ENCODE peak calls at places on chromosome 14, in five cellular contexts. A is adrenal gland, P is body of pancreas, S is AG09309, C is kidney. M is an unnamed sample.

GRCh38 chr14:34749408-34749807 is 35.0 kb upstream of the CFL2 start:
- DNase-seq in S (no peak), P (no peak), C (no peak), A (no peak), M (no peak)

GRCh38 chr14:75250800-75251199 is 27.8 kb upstream of the FOS start:
- DNase-seq in A (no peak), S (no peak), C (no peak), P (no peak), M (no peak)

GRCh38 chr14:56989359-56989758 is 179.1 kb upstream of the OTX2 start:
- DNase-seq in S (no peak), P (no peak), A (no peak), C (no peak), M (no peak)

GRCh38 chr14:70152704-70153103 is 36.0 kb downstream of the SLC8A3 start:
- DNase-seq in C (no peak), S (no peak), P (no peak), A (no peak), M (no peak)

GRCh38 chr14:104795781-104796681 is 483 bp upstream of the AKT1 start:
- DNase-seq in S (no peak), A (no peak), C (no peak), P (peak; percentile 56), M (peak; percentile 77)

GRCh38 chr14:45610303-45610702 is 357.3 kb upstream of the MIS18BP1 start:
- DNase-seq in P (no peak), A (no peak), S (no peak), C (no peak), M (no peak)

GRCh38 chr14:64501326-64502171 is 2.1 kb downstream of the ZBTB25 start:
- DNase-seq in S (peak; percentile 91), P (peak; percentile 64), C (peak; percentile 79), A (peak; percentile 73), M (peak; percentile 47)

GRCh38 chr14:51527073-51527472 is 124.6 kb upstream of the FRMD6 start:
- DNase-seq in A (no peak), P (no peak), C (no peak), S (no peak), M (no peak)

GRCh38 chr14:79734151-79734550 is 477.2 kb downstream of the DIO2 start:
- DNase-seq in P (no peak), C (no peak), S (no peak), A (no peak), M (no peak)

GRCh38 chr14:63045612-63046320 is 508 bp upstream of the KCNH5 start:
- DNase-seq in P (peak; percentile 20), A (no peak), C (peak; percentile 68), S (no peak), M (peak; percentile 16)

GRCh38 chr14:50882932-50883826 is 11.3 kb downstream of the ABHD12B start:
- DNase-seq in C (no peak), S (no peak), P (peak; percentile 7), A (no peak), M (no peak)

GRCh38 chr14:65206448-65207096 is 104.3 kb upstream of the MAX start:
- DNase-seq in A (no peak), P (no peak), S (peak; percentile 39), C (no peak), M (no peak)

GRCh38 chr14:105305350-105305749 is 4.5 kb upstream of the BRF1 start:
- DNase-seq in A (no peak), C (no peak), S (no peak), P (no peak), M (no peak)

GRCh38 chr14:67186369-67186768 is 2.9 kb upstream of the GARIN2 start:
- DNase-seq in S (no peak), P (no peak), A (no peak), C (no peak), M (no peak)

GRCh38 chr14:95248422-95248821 is 71.3 kb downstream of the CLMN start:
- DNase-seq in C (no peak), A (no peak), P (no peak), S (no peak), M (no peak)

GRCh38 chr14:37262649-37263048 is 64.9 kb downstream of the MIPOL1 start:
- DNase-seq in S (no peak), C (no peak), A (no peak), P (no peak), M (no peak)

GRCh38 chr14:104388631-104389325 is 190.8 kb upstream of the C14orf180 start:
- DNase-seq in C (peak; percentile 56), P (no peak), S (no peak), A (no peak), M (peak; percentile 54)

GRCh38 chr14:66652736-66653135 is 144.8 kb downstream of the GPHN start:
- DNase-seq in A (no peak), C (no peak), P (no peak), S (no peak), M (no peak)

GRCh38 chr14:22518073-22518472 is 71.0 kb downstream of the DAD1 start:
- DNase-seq in P (no peak), S (no peak), C (no peak), A (no peak), M (no peak)

GRCh38 chr14:66228267-66228970 is 257.8 kb upstream of the CCDC196 start:
- DNase-seq in S (no peak), A (peak; percentile 49), C (no peak), P (no peak), M (no peak)

GRCh38 chr14:74834682-74835392 is 41.1 kb downstream of the PROX2 start:
- DNase-seq in C (no peak), S (no peak), A (no peak), P (no peak), M (no peak)

GRCh38 chr14:31297701-31298344 is 90.2 kb upstream of the HECTD1 start:
- DNase-seq in A (no peak), P (no peak), S (no peak), C (no peak), M (no peak)

GRCh38 chr14:59687663-59688062 is 111.1 kb upstream of the CCDC175 start:
- DNase-seq in P (no peak), C (no peak), A (no peak), S (no peak), M (no peak)

GRCh38 chr14:55366271-55366670 is 45.4 kb downstream of the ATG14 start:
- DNase-seq in A (no peak), C (no peak), P (no peak), S (peak; percentile 47), M (no peak)

GRCh38 chr14:64208981-64209380 is 85.2 kb downstream of the ESR2 start:
- DNase-seq in P (no peak), A (no peak), S (no peak), C (no peak), M (no peak)

GRCh38 chr14:68955164-68955921 is 23.8 kb downstream of the ACTN1 start:
- DNase-seq in C (peak; percentile 52), A (no peak), S (no peak), P (no peak), M (no peak)

GRCh38 chr14:68950111-68950510 is 29.0 kb downstream of the ACTN1 start:
- DNase-seq in S (no peak), C (no peak), A (no peak), P (no peak), M (peak; percentile 16)

GRCh38 chr14:68951800-68952540 is 27.1 kb downstream of the ACTN1 start:
- DNase-seq in A (no peak), C (peak; percentile 84), P (no peak), S (no peak), M (no peak)

GRCh38 chr14:68951051-68951797 is 27.9 kb downstream of the ACTN1 start:
- DNase-seq in C (peak; percentile 96), A (peak; percentile 94), P (peak; percentile 78), S (peak; percentile 85), M (peak; percentile 88)

GRCh38 chr14:68952544-68953535 is 26.3 kb downstream of the ACTN1 start:
- DNase-seq in S (no peak), A (no peak), C (peak; percentile 71), P (no peak), M (peak; percentile 59)
- H3K4me3 ChIP-seq in S (peak overlapping the region; percentile 3), A (no peak overlapping the region), C (no peak overlapping the region), P (no peak overlapping the region), M (peak overlapping the region; percentile 38)

DNA sequence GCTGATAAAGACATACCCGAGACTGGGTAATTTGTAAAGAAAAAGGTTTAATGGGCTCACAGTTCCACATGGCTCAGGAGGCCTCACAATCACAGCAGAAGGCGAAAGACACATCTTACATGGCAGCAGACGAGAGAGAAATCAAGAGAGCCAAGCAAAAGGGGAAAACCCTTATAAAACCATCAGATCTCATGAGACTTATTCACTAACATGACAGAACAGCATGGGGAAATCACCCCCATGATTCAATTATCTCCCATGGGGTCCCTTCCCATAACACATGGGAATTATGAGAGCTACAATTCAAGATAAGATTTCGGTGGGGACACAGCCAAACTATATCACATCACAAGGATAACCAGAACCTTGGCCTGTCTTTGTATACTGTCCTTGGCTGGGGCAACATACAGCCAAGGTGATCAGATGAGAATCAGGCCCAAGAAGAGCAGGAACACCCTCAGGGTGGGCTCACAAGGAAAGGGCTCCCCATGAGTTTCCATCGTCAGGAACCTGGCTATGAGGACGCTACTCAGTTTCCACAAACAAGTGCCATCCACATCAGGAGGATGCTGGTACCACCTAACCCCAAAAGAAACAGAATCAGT is 152.7 kb downstream of the FOXN3 start:
- DNase-seq in A (no peak), S (no peak), P (no peak), C (no peak), M (no peak)
- H3K4me3 ChIP-seq in A (no peak overlapping the region), S (no peak overlapping the region), P (no peak overlapping the region), C (no peak overlapping the region), M (no peak overlapping the region)

DNA sequence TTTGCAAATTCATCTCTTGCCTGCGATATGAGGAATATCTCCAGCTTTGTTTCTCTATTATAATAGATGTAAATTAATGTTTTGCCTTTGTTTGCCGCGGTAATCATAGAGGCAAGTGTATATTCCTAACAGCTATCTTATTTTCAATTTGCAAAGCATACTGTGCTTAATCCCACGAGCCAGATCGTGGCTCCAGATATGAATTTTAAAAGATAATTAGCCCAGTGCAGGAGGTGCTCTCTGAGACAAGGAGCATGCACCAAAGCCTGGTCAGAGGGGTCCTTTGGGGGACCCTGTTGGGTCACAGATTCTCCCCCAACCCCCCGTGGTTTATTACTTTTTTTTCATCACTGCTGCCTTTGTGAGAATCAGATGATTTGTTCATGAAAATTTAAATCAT is 1087.5 kb downstream of the BCL11B start:
- DNase-seq in S (no peak), A (no peak), C (no peak), P (no peak), M (no peak)
- H3K4me3 ChIP-seq in S (no peak overlapping the region), A (no peak overlapping the region), C (no peak overlapping the region), P (no peak overlapping the region), M (no peak overlapping the region)

GRCh38 chr14:90621205-90621600 is 195.0 kb downstream of the TTC7B start:
- DNase-seq in S (no peak), C (no peak), A (no peak), P (no peak), M (no peak)

GRCh38 chr14:90620540-90621204 is 195.6 kb downstream of the TTC7B start:
- DNase-seq in P (no peak), C (no peak), S (no peak), A (no peak), M (no peak)

GRCh38 chr14:90617942-90618341 is 198.3 kb downstream of the TTC7B start:
- DNase-seq in P (no peak), S (no peak), C (no peak), A (no peak), M (no peak)

GRCh38 chr14:90616881-90617280 is 199.3 kb downstream of the TTC7B start:
- DNase-seq in A (no peak), S (no peak), C (no peak), P (no peak), M (no peak)

DNA sequence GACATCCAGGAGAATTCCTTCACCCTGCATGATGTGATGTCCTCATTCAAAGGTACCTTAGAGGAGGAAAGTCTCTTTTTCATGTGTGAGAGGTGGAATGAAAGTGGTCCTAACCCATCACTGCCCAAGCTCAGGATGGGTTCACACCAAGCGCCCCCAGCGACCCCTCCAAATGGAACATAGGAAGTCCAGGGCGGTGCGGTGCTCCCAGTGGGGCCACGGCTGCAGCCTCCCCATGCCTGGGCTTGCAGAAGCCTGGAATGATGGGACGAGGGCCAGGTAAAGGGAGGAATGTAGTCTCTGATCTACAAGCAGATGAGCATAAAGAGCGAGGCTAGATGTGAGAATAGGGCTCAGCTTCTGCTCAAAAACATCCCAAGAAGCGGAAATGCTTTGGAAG is 196.3 kb downstream of the TTC7B start:
- DNase-seq in A (no peak), S (no peak), C (no peak), P (no peak), M (no peak)
- H3K4me3 ChIP-seq in A (no peak overlapping the region), S (no peak overlapping the region), C (no peak overlapping the region), P (no peak overlapping the region), M (no peak overlapping the region)

M was measured in heart left ventricle.